ENCODE peak calls at places on chromosomes 7 and 10, in four cellular contexts. One of them, this sample, is unnamed.

GRCh38 chr10:35752469-35753450 is 110.7 kb upstream of the FZD8 start:
- DNase-seq in mammary epithelial cell: no peak
- DNase-seq in posterior vena cava: no peak
- DNase-seq in HEK293T: no peak
- DNase-seq in this sample: no peak

GRCh38 chr10:33136781-33137180 is 178.8 kb upstream of the ITGB1 start:
- DNase-seq in mammary epithelial cell: peak
- DNase-seq in posterior vena cava: no peak
- DNase-seq in HEK293T: no peak
- DNase-seq in this sample: no peak

GRCh38 chr7:76063525-76063924 is 15.6 kb downstream of the MDH2 start:
- DNase-seq in mammary epithelial cell: peak
- DNase-seq in HEK293T: no peak
- DNase-seq in posterior vena cava: no peak
- DNase-seq in this sample: no peak

GRCh38 chr7:124042826-124043225 is 10.0 kb upstream of the TMEM229A start:
- DNase-seq in mammary epithelial cell: peak
- DNase-seq in HEK293T: no peak
- DNase-seq in posterior vena cava: no peak
- DNase-seq in this sample: no peak

GRCh38 chr10:13706604-13707003 is 119.8 kb downstream of the PRPF18 start:
- DNase-seq in HEK293T: no peak
- DNase-seq in posterior vena cava: no peak
- DNase-seq in mammary epithelial cell: peak
- DNase-seq in this sample: no peak

GRCh38 chr10:43689618-43689954 is 40.9 kb upstream of the ZNF32 start:
- DNase-seq in HEK293T: no peak
- DNase-seq in mammary epithelial cell: no peak
- DNase-seq in posterior vena cava: peak
- DNase-seq in this sample: peak

GRCh38 chr10:29669149-29669548 is 34.4 kb upstream of the SVIL start:
- DNase-seq in HEK293T: no peak
- DNase-seq in posterior vena cava: peak
- DNase-seq in mammary epithelial cell: peak
- DNase-seq in this sample: no peak

GRCh38 chr10:12479924-12480323 is 130.6 kb downstream of the CAMK1D start:
- DNase-seq in HEK293T: no peak
- DNase-seq in posterior vena cava: peak
- DNase-seq in mammary epithelial cell: no peak
- DNase-seq in this sample: no peak

GRCh38 chr7:137952406-137952805 is 49.5 kb downstream of the CREB3L2 start:
- DNase-seq in mammary epithelial cell: no peak
- DNase-seq in posterior vena cava: no peak
- DNase-seq in HEK293T: no peak
- DNase-seq in this sample: no peak

GRCh38 chr10:17758200-17758599 is 6.2 kb downstream of the TMEM236 start:
- DNase-seq in HEK293T: no peak
- DNase-seq in posterior vena cava: no peak
- DNase-seq in mammary epithelial cell: no peak
- DNase-seq in this sample: no peak

GRCh38 chr7:25803117-25803887 is 348.7 kb upstream of the NFE2L3 start:
- DNase-seq in mammary epithelial cell: no peak
- DNase-seq in HEK293T: no peak
- DNase-seq in posterior vena cava: no peak
- DNase-seq in this sample: no peak

GRCh38 chr7:132251327-132251659 is 325.0 kb downstream of the PLXNA4 start:
- DNase-seq in HEK293T: no peak
- DNase-seq in posterior vena cava: no peak
- DNase-seq in mammary epithelial cell: peak
- DNase-seq in this sample: peak

GRCh38 chr10:4755286-4756009 is 70.6 kb upstream of the AKR1E2 start:
- DNase-seq in posterior vena cava: no peak
- DNase-seq in mammary epithelial cell: no peak
- DNase-seq in HEK293T: no peak
- DNase-seq in this sample: no peak

GRCh38 chr10:47277352-47278151 is 22.4 kb upstream of the GDF10 start:
- DNase-seq in mammary epithelial cell: peak
- DNase-seq in HEK293T: no peak
- DNase-seq in posterior vena cava: no peak
- DNase-seq in this sample: no peak

GRCh38 chr10:75191821-75192568 is 18.6 kb upstream of the VDAC2 start:
- DNase-seq in HEK293T: no peak
- DNase-seq in mammary epithelial cell: peak
- DNase-seq in posterior vena cava: peak
- DNase-seq in this sample: no peak

This sample was measured in upper lobe of right lung.